ENCODE peak calls at places on chromosomes 7 and 10, in six cellular contexts. I is fibroblast of lung, Y is lung, C is gastrocnemius medialis, G is small intestine, D is cardiac muscle cell. T is an unnamed sample.

GRCh38 chr10:22605168-22605567 is 109.2 kb downstream of the PIP4K2A start:
- DNase-seq in I (peak), Y (no peak), C (no peak), G (no peak), D (no peak), T (no peak)

GRCh38 chr7:114986181-114986800 is 64.4 kb downstream of the MDFIC start:
- DNase-seq in I (no peak), Y (no peak), C (no peak), G (no peak), D (no peak), T (no peak)

GRCh38 chr10:116444527-116445142 is 17.0 kb downstream of the PNLIPRP3 start:
- DNase-seq in I (peak), Y (no peak), C (no peak), G (peak), D (peak), T (no peak)

GRCh38 chr7:74272305-74273038 is 16.7 kb upstream of the CLIP2 start:
- DNase-seq in I (peak), Y (peak), C (peak), G (no peak), D (no peak), T (no peak)

GRCh38 chr7:126440542-126440941 is 812.2 kb downstream of the GRM8 start:
- DNase-seq in I (no peak), Y (no peak), C (no peak), G (no peak), D (no peak), T (no peak)

GRCh38 chr7:29253225-29253624 is 58.6 kb downstream of the CHN2 start:
- DNase-seq in I (no peak), Y (no peak), C (no peak), G (no peak), D (no peak), T (no peak)

GRCh38 chr7:108008827-108009226 is 5.9 kb upstream of the LAMB1 start:
- DNase-seq in I (no peak), Y (no peak), C (no peak), G (no peak), D (no peak), T (no peak)

GRCh38 chr7:30247546-30248386 is 36.6 kb upstream of the ZNRF2 start:
- DNase-seq in I (no peak), Y (no peak), C (no peak), G (no peak), D (no peak), T (no peak)

GRCh38 chr10:75018233-75018632 is 93.2 kb upstream of the SAMD8 start:
- DNase-seq in I (no peak), Y (no peak), C (no peak), G (no peak), D (no peak), T (no peak)

GRCh38 chr7:149771199-149771636 is 2.2 kb downstream of the ZNF467 start:
- DNase-seq in I (no peak), Y (peak), C (no peak), G (peak), D (no peak), T (no peak)

GRCh38 chr7:51324206-51324884 is 7.7 kb upstream of the COBL start:
- DNase-seq in I (peak), Y (peak), C (peak), G (no peak), D (no peak), T (no peak)

GRCh38 chr10:108003061-108003460 is 838.6 kb upstream of the SORCS1 start:
- DNase-seq in I (no peak), Y (no peak), C (no peak), G (no peak), D (no peak), T (no peak)

GRCh38 chr10:108000365-108000764 is 835.9 kb upstream of the SORCS1 start:
- DNase-seq in I (no peak), Y (no peak), C (no peak), G (no peak), D (no peak), T (no peak)

GRCh38 chr10:108003576-108003975 is 839.1 kb upstream of the SORCS1 start:
- DNase-seq in I (no peak), Y (no peak), C (no peak), G (no peak), D (no peak), T (no peak)

GRCh38 chr10:108005627-108006026 is 841.1 kb upstream of the SORCS1 start:
- DNase-seq in I (no peak), Y (no peak), C (no peak), G (no peak), D (no peak), T (no peak)
- H3K4me3 ChIP-seq in I (no peak), Y (no peak), C (no peak), G (no peak), D (no peak), T (no peak)

GRCh38 chr7:55570939-55571338 is 1.4 kb downstream of the VOPP1 start:
- DNase-seq in I (peak), Y (no peak), C (no peak), G (no peak), D (no peak), T (no peak)

GRCh38 chr7:55568613-55569268 is 3.6 kb downstream of the VOPP1 start:
- DNase-seq in I (peak), Y (no peak), C (no peak), G (peak), D (no peak), T (no peak)

GRCh38 chr7:55570218-55570873 is 2.0 kb downstream of the VOPP1 start:
- DNase-seq in I (no peak), Y (no peak), C (no peak), G (no peak), D (no peak), T (no peak)

GRCh38 chr7:55569269-55569663 is 3.0 kb downstream of the VOPP1 start:
- DNase-seq in I (no peak), Y (no peak), C (no peak), G (no peak), D (no peak), T (no peak)

GRCh38 chr7:55569797-55570196 is 2.5 kb downstream of the VOPP1 start:
- DNase-seq in I (no peak), Y (no peak), C (no peak), G (no peak), D (no peak), T (no peak)
- H3K4me3 ChIP-seq in I (no peak), Y (no peak), C (no peak), G (no peak), D (no peak), T (peak)

GRCh38 chr7:77800730-77801129 is 2.2 kb downstream of the PHTF2 start:
- DNase-seq in I (no peak), Y (no peak), C (no peak), G (peak), D (no peak), T (no peak)

GRCh38 chr7:77797734-77798393 is 370 bp downstream of the TMEM60 start:
- DNase-seq in I (no peak), Y (no peak), C (no peak), G (no peak), D (peak), T (no peak)

GRCh38 chr7:77798394-77799077 is at the start of the genes PHTF2 and TMEM60:
- DNase-seq in I (peak), Y (peak), C (peak), G (peak), D (peak), T (peak)

GRCh38 chr7:77799078-77799964 is 748 bp downstream of the PHTF2 start:
- DNase-seq in I (peak), Y (peak), C (peak), G (peak), D (peak), T (peak)

GRCh38 chr7:77800158-77800557 is 1.6 kb downstream of the PHTF2 start:
- DNase-seq in I (no peak), Y (no peak), C (no peak), G (no peak), D (peak), T (no peak)
- H3K4me3 ChIP-seq in I (peak), Y (no peak), C (peak), G (peak), D (peak), T (peak)

GRCh38 chr10:29386347-29386999 is 97.6 kb downstream of the LYZL1 start:
- DNase-seq in I (peak), Y (no peak), C (no peak), G (peak), D (peak), T (peak)
- H3K4me3 ChIP-seq in I (no peak), Y (no peak), C (no peak), G (no peak), D (no peak), T (no peak)

DNA sequence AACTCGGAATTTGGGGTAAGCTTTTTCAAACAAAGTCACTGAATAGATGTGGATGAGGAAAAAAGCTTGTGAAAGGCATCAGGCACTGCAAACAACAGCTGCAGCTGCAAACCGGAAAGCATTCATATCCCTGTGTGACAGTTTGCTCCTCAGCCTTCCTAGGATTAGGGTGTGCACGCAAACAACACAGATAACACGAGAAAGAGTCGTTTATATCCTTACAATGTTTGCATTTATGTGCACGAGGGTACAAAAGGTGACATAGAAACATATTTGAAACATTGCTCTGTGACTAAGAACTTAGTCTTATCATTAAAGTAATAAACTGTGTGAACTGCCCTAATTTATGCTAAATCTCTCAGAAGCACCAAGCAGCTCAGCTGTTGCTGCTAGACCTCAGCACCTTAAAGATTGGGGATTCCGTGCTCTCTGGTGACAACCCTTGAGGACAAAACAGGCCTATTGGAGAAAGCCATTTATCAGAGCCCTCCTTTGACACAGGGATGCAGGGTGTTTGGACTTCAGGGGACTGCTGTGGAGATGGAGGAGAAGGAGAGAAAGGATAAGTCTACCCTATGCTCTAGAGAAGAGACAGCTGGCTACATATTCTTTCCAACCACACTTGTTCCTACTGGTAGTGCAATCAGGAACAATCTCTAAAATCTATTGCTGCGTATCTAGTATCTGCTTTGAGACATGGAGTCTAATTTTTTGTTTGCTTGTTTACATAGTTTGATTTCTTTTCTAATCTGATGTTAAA is 176.2 kb downstream of the GNAT3 start:
- DNase-seq in I (peak), Y (no peak), C (no peak), G (peak), D (no peak), T (no peak)
- H3K4me3 ChIP-seq in I (no peak), Y (no peak), C (no peak), G (no peak), D (no peak), T (no peak)

GRCh38 chr7:88280801-88281200 is 25.9 kb downstream of the STEAP4 start:
- DNase-seq in I (no peak), Y (no peak), C (no peak), G (no peak), D (no peak), T (no peak)
- H3K4me3 ChIP-seq in I (no peak), Y (no peak), C (no peak), G (no peak), D (no peak), T (no peak)

GRCh38 chr10:714214-714613 is 24.7 kb upstream of the DIP2C start:
- DNase-seq in I (no peak), Y (no peak), C (no peak), G (no peak), D (no peak), T (no peak)
- H3K4me3 ChIP-seq in I (no peak), Y (no peak), C (no peak), G (no peak), D (no peak), T (no peak)

T was measured in CD8-positive, alpha-beta memory T cell.